ENCODE peak calls at places on chromosome 14, in ten cellular contexts. R is left ventricle myocardium inferior, U is fibroblast of lung, P is tibial artery, I is astrocyte, F is A549, Z is left lung, D is HCT116, B is right atrium auricular region, N is lung. L is an unnamed sample.
A peak's percentile ranks its signal among the peaks of the same experiment; 100 is the strongest.

GRCh38 chr14:69999246-69999645 is 120.0 kb downstream of the SMOC1 start:
- DNase-seq in D (no peak), I (peak; percentile 90), N (no peak), P (no peak), B (no peak), U (peak; percentile 92), R (no peak), F (peak; percentile 80), Z (no peak), L (no peak)

GRCh38 chr14:99188721-99189120 is 83.3 kb downstream of the BCL11B start:
- DNase-seq in R (no peak), B (no peak), N (no peak), Z (no peak), U (no peak), D (no peak), F (no peak), I (no peak), P (peak; percentile 27), L (no peak)

GRCh38 chr14:64208261-64208660 is 85.9 kb downstream of the ESR2 start:
- DNase-seq in N (no peak), P (no peak), U (no peak), F (no peak), D (no peak), R (no peak), Z (no peak), B (no peak), I (no peak), L (no peak)

GRCh38 chr14:65160091-65160490 is 57.8 kb upstream of the MAX start:
- DNase-seq in U (no peak), D (no peak), P (no peak), N (no peak), F (no peak), Z (no peak), B (no peak), I (no peak), R (no peak), L (no peak)

GRCh38 chr14:89277229-89277628 is 139.8 kb downstream of the FOXN3 start:
- DNase-seq in B (no peak), I (no peak), P (peak; percentile 33), R (no peak), F (no peak), N (no peak), Z (no peak), D (no peak), U (no peak), L (no peak)

GRCh38 chr14:101673873-101674272 is 87.6 kb upstream of the PPP2R5C start:
- DNase-seq in F (no peak), I (no peak), P (no peak), Z (no peak), B (no peak), D (no peak), R (no peak), U (no peak), N (no peak), L (no peak)

GRCh38 chr14:100904307-100905019 is 941 bp upstream of the RTL1 start:
- DNase-seq in I (no peak), R (no peak), B (peak; percentile 34), N (peak; percentile 16), D (no peak), F (no peak), Z (no peak), P (no peak), U (peak; percentile 27), L (no peak)

GRCh38 chr14:51035611-51036192 is 59.2 kb downstream of the TRIM9 start:
- DNase-seq in Z (no peak), D (no peak), R (no peak), P (no peak), F (no peak), B (no peak), I (no peak), N (no peak), U (peak; percentile 26), L (no peak)

GRCh38 chr14:71130491-71131179 is 223.4 kb downstream of the PCNX1 start:
- DNase-seq in I (peak; percentile 82), Z (no peak), F (no peak), P (no peak), R (no peak), N (no peak), U (peak; percentile 85), D (no peak), B (no peak), L (no peak)

GRCh38 chr14:23539209-23539866 is 12.2 kb downstream of the ZFHX2 start:
- DNase-seq in B (no peak), F (peak; percentile 61), U (no peak), D (peak; percentile 19), I (no peak), R (no peak), P (no peak), N (no peak), Z (peak; percentile 35), L (no peak)

GRCh38 chr14:78598046-78598652 is 428.0 kb downstream of the NRXN3 start:
- DNase-seq in U (peak; percentile 42), I (peak; percentile 26), P (no peak), D (peak; percentile 29), N (peak; percentile 55), R (peak; percentile 17), B (no peak), F (peak; percentile 68), Z (no peak), L (peak; percentile 28)

GRCh38 chr14:93748208-93749080 is 39.8 kb downstream of the PRIMA1 start:
- DNase-seq in R (peak; percentile 56), I (no peak), U (no peak), B (no peak), F (no peak), D (no peak), N (no peak), P (no peak), Z (no peak), L (no peak)
- H3K4me1 ChIP-seq in R (peaks cover 78% of the 10 kb centered on the region), I (no peaks in the 10 kb centered on the region), U (no peaks in the 10 kb centered on the region), B (peaks cover 39% of the 10 kb centered on the region), F (no peaks in the 10 kb centered on the region), D (no peaks in the 10 kb centered on the region), N (peaks cover 1% of the 10 kb centered on the region), P (no peaks in the 10 kb centered on the region), Z (no peaks in the 10 kb centered on the region), L (no peaks in the 10 kb centered on the region)

DNA sequence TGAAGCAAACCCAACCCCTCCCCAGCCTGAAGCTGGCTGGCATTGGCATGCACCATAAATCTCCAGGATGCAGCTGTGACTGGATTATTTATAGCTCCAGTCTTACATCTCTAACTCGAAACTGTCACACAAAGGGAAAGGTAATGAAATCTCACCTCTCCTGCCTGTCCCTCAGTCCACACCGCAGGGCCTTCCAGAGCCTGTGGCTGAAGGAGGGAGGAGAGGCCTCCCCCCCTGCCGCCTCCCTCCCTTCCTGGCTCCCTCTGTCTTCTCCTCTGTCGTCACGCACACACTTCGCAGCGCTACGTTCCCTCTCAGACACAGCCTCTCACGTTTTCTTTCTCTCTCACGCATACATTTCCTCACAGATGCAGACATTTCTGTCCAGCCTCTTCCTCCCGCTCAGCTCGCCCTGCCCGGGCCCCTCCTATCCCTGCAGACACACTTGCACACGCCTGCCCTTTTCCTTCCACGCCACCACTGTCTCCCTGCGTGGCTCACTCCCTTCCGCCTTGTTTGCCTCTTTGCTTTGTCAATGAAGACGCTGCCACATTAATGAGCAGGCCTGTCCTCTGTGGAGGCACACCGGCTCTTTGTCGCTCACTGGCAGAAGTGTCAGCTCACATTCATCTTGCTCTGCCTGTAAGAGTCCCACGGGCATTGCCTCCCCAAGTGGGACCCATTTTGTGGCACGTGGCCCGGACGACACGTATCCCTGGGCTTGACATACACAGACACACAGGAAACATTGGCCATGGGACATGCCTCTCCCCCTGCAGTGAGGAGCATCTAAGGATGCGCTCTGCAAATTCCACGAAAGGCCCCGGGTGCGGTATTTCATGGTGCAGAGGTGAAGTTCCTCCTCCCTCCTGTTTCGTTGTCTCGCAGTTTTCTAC is 27.9 kb downstream of the IRF2BPL start:
- DNase-seq in B (no peak), Z (peak; percentile 77), U (peak; percentile 59), F (no peak), R (peak; percentile 32), I (peak; percentile 59), P (peak; percentile 80), N (no peak), D (no peak), L (peak; percentile 52)
- H3K4me3 ChIP-seq in B (no peak overlapping the region), Z (no peak overlapping the region), U (no peak overlapping the region), F (no peak overlapping the region), R (peak overlapping the region; percentile 49), I (no peak overlapping the region), P (peak overlapping the region; percentile 38), N (no peak overlapping the region), D (no peak overlapping the region), L (peak overlapping the region; percentile 24)

DNA sequence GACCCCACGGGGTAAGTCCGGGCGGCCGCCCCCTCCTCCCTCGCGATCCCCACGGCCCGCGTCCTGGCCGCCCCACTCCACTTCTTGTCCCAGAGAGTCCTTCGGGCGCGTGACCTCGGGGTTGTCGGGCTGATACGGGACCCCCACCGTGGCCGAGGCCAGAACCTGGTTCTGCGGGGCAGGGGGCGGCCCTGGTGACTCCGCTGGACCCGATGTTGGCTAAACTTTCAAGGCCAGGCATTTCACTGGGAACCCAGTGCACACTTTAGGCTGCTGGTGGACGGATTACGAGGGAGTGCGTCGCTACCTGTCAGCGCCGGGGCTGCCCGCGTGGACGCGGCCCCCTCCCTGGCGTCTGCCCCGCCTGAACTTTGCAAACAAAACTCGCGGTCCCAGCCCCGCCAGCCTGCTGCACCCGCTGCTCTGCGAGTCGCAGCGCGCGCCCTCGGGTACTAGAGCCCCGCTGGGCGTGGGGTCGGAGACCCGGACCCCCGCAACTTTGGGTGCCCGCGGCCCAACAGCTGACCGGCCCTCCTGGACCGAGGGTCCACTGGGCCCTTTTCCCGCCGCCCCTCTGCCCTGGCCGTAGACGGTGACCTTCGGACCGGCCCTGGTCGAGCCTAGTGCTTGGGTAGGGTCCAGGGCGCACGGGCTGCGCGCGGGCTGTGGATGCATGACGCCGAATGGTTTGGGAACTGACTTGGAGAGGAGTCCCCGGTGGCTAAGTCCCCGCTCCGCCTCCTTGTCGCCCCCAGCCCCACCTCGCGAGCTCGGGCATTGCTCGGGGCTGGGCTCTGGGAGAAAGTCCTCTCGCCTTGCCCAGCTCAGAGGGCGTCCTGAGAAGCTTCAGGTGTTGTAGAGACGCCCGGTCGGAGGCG is 624 bp downstream of the RIN3 start:
- DNase-seq in D (no peak), I (peak; percentile 28), P (no peak), Z (peak; percentile 88), F (peak; percentile 40), B (no peak), N (no peak), U (peak; percentile 36), R (no peak), L (no peak)
- TF ChIP-seq CTCF in D (no peak), I (no peak), P (no peak), Z (no peak), F (no peak), B (no peak), N (no peak), U (no peak), R (no peak), L (no peak)

DNA sequence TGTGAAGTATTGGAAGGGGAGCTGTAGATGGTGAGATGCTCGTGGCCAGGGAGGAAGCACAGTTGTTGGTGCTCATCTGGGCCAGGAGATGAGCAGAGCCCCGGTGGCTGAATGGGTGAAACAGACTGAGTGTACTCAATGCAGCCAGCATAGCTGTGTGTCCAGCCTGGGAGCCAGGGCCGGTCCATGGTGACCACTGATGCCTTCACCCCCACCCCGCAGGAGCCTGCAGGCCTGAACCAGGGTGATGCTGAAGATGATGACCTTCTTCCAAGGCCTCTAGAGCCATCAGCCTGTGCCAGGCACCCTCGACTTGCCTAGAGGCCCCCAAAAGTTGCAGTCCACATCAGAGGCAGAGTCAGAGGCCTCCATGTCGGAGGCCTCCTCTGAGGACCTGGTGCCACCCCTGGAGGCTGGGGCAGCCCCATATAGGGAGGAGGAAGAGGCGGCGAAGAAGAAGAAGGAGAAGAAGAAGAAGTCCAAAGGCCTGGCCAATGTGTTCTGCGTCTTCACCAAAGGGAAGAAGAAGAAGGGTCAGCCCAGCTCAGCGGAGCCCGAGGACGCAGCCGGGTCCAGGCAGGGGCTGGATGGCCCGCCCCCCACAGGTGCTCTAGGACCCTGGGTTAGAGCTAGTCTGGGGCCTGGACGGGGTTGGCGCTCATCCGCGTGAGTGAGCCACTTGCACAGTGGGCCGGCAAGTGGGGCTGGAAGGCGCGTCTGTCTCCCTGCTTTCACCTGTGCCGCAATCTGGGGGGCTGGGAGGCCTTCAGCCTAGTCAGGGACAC is 3.0 kb downstream of the TNFAIP2 start:
- DNase-seq in R (peak; percentile 18), P (no peak), I (no peak), N (no peak), Z (peak; percentile 65), D (no peak), F (no peak), B (no peak), U (no peak), L (no peak)
- H3K4me1 ChIP-seq in R (peaks cover 96% of the 10 kb centered on the region), P (no peaks in the 10 kb centered on the region), I (peaks cover 38% of the 10 kb centered on the region), N (peaks cover 42% of the 10 kb centered on the region), Z (peaks cover 76% of the 10 kb centered on the region), D (peaks cover 55% of the 10 kb centered on the region), F (peaks cover 76% of the 10 kb centered on the region), B (peaks cover 93% of the 10 kb centered on the region), U (peaks cover 32% of the 10 kb centered on the region), L (peaks cover 56% of the 10 kb centered on the region)